ENCODE peak calls at places on chromosomes 3 and 15, in nine cellular contexts. W is endodermal cell; T is aorta; K is astrocyte; M is colonic mucosa; B is OCI-LY7; C is CD8-positive, alpha-beta memory T cell; I is hepatocyte; U is thoracic aorta. F is an unnamed sample.
A peak's percentile ranks its signal among the peaks of the same experiment; 100 is the strongest.

GRCh38 chr3:113746955-113747718 is at the start of gene ATP6V1A:
- DNase-seq in M (peak; percentile 85), W (peak; percentile 94), B (peak; percentile 85), T (peak; percentile 78), C (no peak), U (peak; percentile 9), K (no peak), I (peak; percentile 81), F (peak; percentile 76)

GRCh38 chr3:113231827-113232253 is 20.5 kb downstream of the BOC start:
- DNase-seq in I (peak; percentile 68), T (no peak), B (no peak), C (no peak), K (peak; percentile 91), M (no peak), U (no peak), W (peak; percentile 87), F (no peak)

GRCh38 chr3:156483961-156484787 is 70.7 kb downstream of the SSR3 start:
- DNase-seq in M (no peak), K (peak; percentile 92), W (no peak), B (peak; percentile 74), C (peak; percentile 48), T (no peak), I (peak; percentile 38), U (no peak), F (peak; percentile 36)

GRCh38 chr15:57895291-57895690 is 170.2 kb downstream of the ALDH1A2 start:
- DNase-seq in B (no peak), M (no peak), I (no peak), U (no peak), K (no peak), T (no peak), W (no peak), C (no peak), F (no peak)

GRCh38 chr15:38344351-38344750 is 91.7 kb downstream of the SPRED1 start:
- DNase-seq in K (no peak), M (no peak), B (no peak), C (no peak), I (no peak), W (no peak), U (no peak), T (no peak), F (no peak)

GRCh38 chr3:10783360-10784346 is 32.4 kb upstream of the SLC6A11 start:
- DNase-seq in T (no peak), I (peak; percentile 41), W (peak; percentile 75), C (peak; percentile 16), U (no peak), M (peak; percentile 30), B (peak; percentile 53), K (no peak), F (peak; percentile 43)

GRCh38 chr3:194396897-194397756 is 1.9 kb downstream of the GP5 start:
- DNase-seq in T (no peak), B (no peak), U (no peak), I (no peak), C (peak; percentile 69), W (peak; percentile 82), K (peak; percentile 27), M (no peak), F (no peak)

GRCh38 chr3:64620020-64620419 is 67.8 kb downstream of the ADAMTS9 start:
- DNase-seq in C (no peak), U (no peak), T (no peak), B (no peak), W (no peak), I (no peak), K (no peak), M (no peak), F (no peak)

GRCh38 chr3:133837487-133838295 is 32.1 kb downstream of the SRPRB start:
- DNase-seq in T (no peak), C (no peak), W (peak; percentile 27), I (no peak), B (no peak), M (no peak), U (no peak), K (no peak), F (no peak)

GRCh38 chr15:68348064-68348463 is 70.5 kb downstream of the FEM1B start:
- DNase-seq in T (no peak), U (no peak), I (no peak), M (no peak), B (no peak), C (no peak), K (no peak), W (no peak), F (no peak)

GRCh38 chr3:60584250-60584649 is 667.0 kb downstream of the FHIT start:
- DNase-seq in W (no peak), I (no peak), T (no peak), M (no peak), B (no peak), C (no peak), K (peak; percentile 83), U (no peak), F (no peak)

GRCh38 chr3:49098910-49099630 is 5.2 kb upstream of the QRICH1 start:
- DNase-seq in B (no peak), M (no peak), I (no peak), T (no peak), W (no peak), C (no peak), U (no peak), K (no peak), F (no peak)

GRCh38 chr3:172177046-172177445 is 137.7 kb downstream of the FNDC3B start:
- DNase-seq in C (no peak), B (no peak), M (no peak), I (no peak), K (peak; percentile 83), T (no peak), W (no peak), U (no peak), F (no peak)

GRCh38 chr3:127002195-127003174 is 19.6 kb downstream of the PLXNA1 start:
- DNase-seq in C (no peak), U (peak; percentile 58), T (peak; percentile 93), W (peak; percentile 97), I (peak; percentile 88), B (peak; percentile 39), K (peak; percentile 86), M (peak; percentile 54), F (no peak)

GRCh38 chr3:41907330-41908073 is 54.4 kb downstream of the ULK4 start:
- DNase-seq in T (no peak), W (no peak), M (no peak), C (no peak), U (no peak), B (no peak), K (peak; percentile 47), I (no peak), F (no peak)

DNA sequence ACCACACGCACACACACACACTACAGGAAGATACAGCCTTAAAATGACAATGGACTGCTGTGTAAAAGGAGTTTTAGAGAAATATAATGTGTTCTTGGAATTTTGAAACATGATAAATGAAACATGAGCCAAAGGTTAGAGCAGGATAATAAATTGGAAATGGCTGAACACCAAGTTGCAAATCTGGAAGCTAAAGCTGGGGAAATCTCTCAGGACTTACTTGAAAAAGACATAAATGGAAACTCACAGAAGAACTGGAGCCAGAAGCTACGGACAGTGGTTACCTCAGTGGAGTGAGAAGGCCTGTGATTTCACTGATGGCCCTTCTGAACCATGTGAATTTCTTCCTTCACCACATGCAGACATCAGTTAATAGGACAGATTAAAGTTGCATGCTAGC is 37.3 kb upstream of the ATP10A start:
- DNase-seq in K (peak; percentile 53), U (no peak), T (no peak), M (no peak), C (no peak), I (no peak), B (no peak), W (no peak), F (no peak)
- H3K4me1 ChIP-seq in K (peaks cover 7% of the 10 kb centered on the region), U (no peaks in the 10 kb centered on the region), T (no peaks in the 10 kb centered on the region), M (no peaks in the 10 kb centered on the region), C (no peaks in the 10 kb centered on the region), I (no peaks in the 10 kb centered on the region), B (no peaks in the 10 kb centered on the region), W (no peaks in the 10 kb centered on the region), F (no peaks in the 10 kb centered on the region)

GRCh38 chr3:4596596-4596995 is 103.4 kb downstream of the ITPR1 start:
- DNase-seq in U (no peak), I (no peak), K (no peak), B (no peak), C (no peak), M (no peak), W (no peak), T (no peak), F (no peak)
- H3K9me3 ChIP-seq in U (no peaks in the 10 kb centered on the region), I (no peaks in the 10 kb centered on the region), K (no peaks in the 10 kb centered on the region), B (peaks cover 6% of the 10 kb centered on the region), C (no peaks in the 10 kb centered on the region), M (no peaks in the 10 kb centered on the region), W (no peaks in the 10 kb centered on the region), T (no peaks in the 10 kb centered on the region), F (peaks cover 5% of the 10 kb centered on the region)

GRCh38 chr3:116951610-116952009 is 242.0 kb downstream of the TUSC7 start:
- DNase-seq in U (no peak), M (no peak), I (no peak), C (no peak), W (no peak), T (no peak), B (no peak), K (no peak), F (no peak)
- H3K27ac ChIP-seq in U (peak overlapping the region; percentile 60), M (no peak overlapping the region), I (no peak overlapping the region), C (no peak overlapping the region), W (no peak overlapping the region), T (no peak overlapping the region), B (no peak overlapping the region), K (no peak overlapping the region), F (no peak overlapping the region)

GRCh38 chr3:73404450-73404849 is 220.3 kb downstream of the PDZRN3 start:
- DNase-seq in W (no peak), B (no peak), M (no peak), U (no peak), I (no peak), K (peak; percentile 12), T (no peak), C (no peak), F (no peak)

GRCh38 chr3:73401058-73401457 is 223.7 kb downstream of the PDZRN3 start:
- DNase-seq in K (no peak), C (no peak), I (peak; percentile 37), T (no peak), U (no peak), W (no peak), B (no peak), M (no peak), F (no peak)

GRCh38 chr3:73399106-73399505 is 225.6 kb downstream of the PDZRN3 start:
- DNase-seq in C (no peak), M (no peak), K (no peak), T (no peak), W (no peak), U (no peak), I (peak; percentile 26), B (no peak), F (no peak)

GRCh38 chr3:73399666-73400253 is 225.0 kb downstream of the PDZRN3 start:
- DNase-seq in W (no peak), M (no peak), B (no peak), C (no peak), K (no peak), U (no peak), I (no peak), T (no peak), F (no peak)

DNA sequence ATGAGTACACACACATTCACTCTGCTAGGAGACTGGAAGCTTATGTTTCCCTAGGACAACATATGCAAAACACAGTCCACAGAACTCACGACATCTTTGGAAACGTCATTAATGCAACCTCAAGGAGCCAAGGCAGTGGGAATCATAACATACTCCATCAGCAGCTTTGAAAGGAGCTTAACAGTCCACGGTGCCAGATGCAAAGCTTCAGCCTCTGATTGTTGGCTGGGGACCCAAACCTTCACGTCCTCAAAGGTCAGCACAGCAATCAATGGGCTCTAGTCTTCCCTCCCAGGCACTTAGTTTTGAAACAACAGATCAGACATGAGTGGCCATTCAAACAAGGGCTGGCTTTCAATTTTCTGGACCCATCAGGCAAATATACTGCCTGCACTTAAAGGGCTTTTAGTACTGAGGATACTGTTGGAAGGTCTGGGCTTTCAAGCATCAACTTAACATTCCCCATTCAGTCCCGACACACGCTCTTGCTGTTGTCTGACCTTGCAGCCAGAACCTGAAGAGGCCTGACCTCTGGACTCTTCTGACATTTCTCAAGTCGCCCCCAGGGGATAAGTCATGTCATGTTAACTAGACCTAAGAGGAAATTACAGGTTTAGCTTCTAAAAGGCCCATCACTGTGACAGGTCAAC is 223.0 kb downstream of the PDZRN3 start:
- DNase-seq in M (peak; percentile 60), B (no peak), C (no peak), W (no peak), K (no peak), I (no peak), U (no peak), T (no peak), F (no peak)
- H3K4me1 ChIP-seq in M (no peaks in the 10 kb centered on the region), B (no peaks in the 10 kb centered on the region), C (no peaks in the 10 kb centered on the region), W (peaks cover 13% of the 10 kb centered on the region), K (no peaks in the 10 kb centered on the region), I (peaks cover 10% of the 10 kb centered on the region), U (peaks cover 26% of the 10 kb centered on the region), T (peaks cover 10% of the 10 kb centered on the region), F (no peaks in the 10 kb centered on the region)